ENCODE peak calls at places on chromosomes 1 and 21, in eight cellular contexts. O is SJSA1; Z is activated naive CD8-positive, alpha-beta T cell treated with anti-CD3 and anti-CD28 coated beads, Interleukin-2, amount 10 ng/mL, durations not matched to agents 7 days and 5 days; A is CD8-positive, alpha-beta T cell; C is IMR-90; W is epithelial cell of prostate; D is WTC11; L is T follicular helper cell. B is an unnamed sample.

GRCh38 chr1:162627662-162628296 is 4.5 kb upstream of the DDR2 start:
- DNase-seq in O (peak), Z (no peak), A (no peak), C (peak), W (no peak), D (no peak), L (no peak), B (no peak)

GRCh38 chr1:78277253-78277652 is 213.5 kb upstream of the PTGFR start:
- DNase-seq in O (peak), Z (no peak), A (no peak), C (peak), W (no peak), D (no peak), L (no peak), B (no peak)

GRCh38 chr1:232726048-232726779 is 79.0 kb upstream of the MAP10 start:
- DNase-seq in O (no peak), Z (no peak), A (no peak), C (peak), W (peak), D (no peak), L (no peak), B (no peak)

GRCh38 chr1:151995774-151996173 is 2.1 kb upstream of the S100A10 start:
- DNase-seq in O (peak), Z (no peak), A (no peak), C (peak), W (no peak), D (no peak), L (no peak), B (no peak)

GRCh38 chr1:10755977-10756521 is 40.4 kb downstream of the CASZ1 start:
- DNase-seq in O (no peak), Z (peak), A (peak), C (no peak), W (no peak), D (no peak), L (peak), B (no peak)

GRCh38 chr21:28754127-28754611 is 238.5 kb downstream of the LTN1 start:
- DNase-seq in O (peak), Z (no peak), A (no peak), C (peak), W (no peak), D (no peak), L (no peak), B (no peak)

GRCh38 chr1:2381741-2382620 is 9.4 kb downstream of the MORN1 start:
- DNase-seq in O (peak), Z (peak), A (peak), C (peak), W (no peak), D (peak), L (peak), B (peak)

GRCh38 chr21:34807146-34807880 is 138.5 kb downstream of the CLIC6 start:
- DNase-seq in O (peak), Z (peak), A (peak), C (peak), W (peak), D (no peak), L (peak), B (peak)

GRCh38 chr1:225883616-225884265 is 1.6 kb upstream of the TMEM63A start:
- DNase-seq in O (no peak), Z (no peak), A (no peak), C (no peak), W (no peak), D (no peak), L (no peak), B (no peak)

GRCh38 chr1:174836543-174836942 is 163.2 kb upstream of the CACYBP start:
- DNase-seq in O (no peak), Z (no peak), A (no peak), C (peak), W (no peak), D (no peak), L (no peak), B (no peak)

GRCh38 chr1:244207935-244208244 is 156.8 kb downstream of the ZBTB18 start:
- DNase-seq in O (no peak), Z (no peak), A (no peak), C (peak), W (no peak), D (no peak), L (no peak), B (no peak)

GRCh38 chr1:1082239-1083180 is 8.4 kb upstream of the RNF223 start:
- DNase-seq in O (no peak), Z (peak), A (no peak), C (no peak), W (no peak), D (no peak), L (no peak), B (no peak)

GRCh38 chr1:87194271-87194774 is 134.4 kb upstream of the LMO4 start:
- DNase-seq in O (no peak), Z (no peak), A (no peak), C (no peak), W (no peak), D (no peak), L (no peak), B (no peak)

GRCh38 chr1:56575865-56576264 is 3.5 kb downstream of the PLPP3 start:
- DNase-seq in O (no peak), Z (no peak), A (no peak), C (no peak), W (no peak), D (no peak), L (no peak), B (no peak)

GRCh38 chr1:3060601-3061551 is 8.1 kb upstream of the PRDM16 start:
- DNase-seq in O (no peak), Z (no peak), A (no peak), C (no peak), W (no peak), D (no peak), L (no peak), B (no peak)

GRCh38 chr1:212526111-212526491 is 82.5 kb upstream of the ATF3 start:
- DNase-seq in O (no peak), Z (no peak), A (no peak), C (no peak), W (no peak), D (no peak), L (no peak), B (no peak)

GRCh38 chr21:35254752-35255138 is 205.6 kb upstream of the RUNX1 start:
- DNase-seq in O (no peak), Z (no peak), A (no peak), C (no peak), W (no peak), D (no peak), L (no peak), B (no peak)

GRCh38 chr1:218524986-218525385 is 179.8 kb downstream of the TGFB2 start:
- DNase-seq in O (no peak), Z (no peak), A (no peak), C (no peak), W (no peak), D (no peak), L (no peak), B (no peak)

GRCh38 chr1:223298706-223299105 is 65.3 kb downstream of the SUSD4 start:
- DNase-seq in O (peak), Z (no peak), A (no peak), C (peak), W (no peak), D (no peak), L (no peak), B (no peak)

GRCh38 chr21:44013380-44014088 is 1.4 kb downstream of the TRAPPC10 start:
- DNase-seq in O (peak), Z (no peak), A (peak), C (peak), W (no peak), D (no peak), L (peak), B (no peak)

GRCh38 chr1:244854865-244855578 is 9.3 kb downstream of the HNRNPU start:
- DNase-seq in O (no peak), Z (no peak), A (no peak), C (no peak), W (no peak), D (no peak), L (no peak), B (no peak)

B was measured in smooth muscle cell of the brain vasculature.